ENCODE peak calls at places on chromosomes 16 and 17, in seven cellular contexts. One of them, this sample, is unnamed.

GRCh38 chr16:104355-104754 is 26.3 kb downstream of the MPG start:
- DNase-seq in neuronal stem cell: no peak
- DNase-seq in IMR-90: no peak
- DNase-seq in H9: no peak
- DNase-seq in mesenchymal stem cell: no peak
- DNase-seq in trophoblast cell: no peak
- DNase-seq in H1: no peak
- DNase-seq in this sample: no peak

GRCh38 chr17:9644910-9645751 is at the start of gene USP43:
- DNase-seq in mesenchymal stem cell: peak; percentile 50
- DNase-seq in trophoblast cell: peak; percentile 90
- DNase-seq in IMR-90: no peak
- DNase-seq in H9: peak; percentile 90
- DNase-seq in H1: no peak
- DNase-seq in neuronal stem cell: peak; percentile 8
- DNase-seq in this sample: peak; percentile 81

GRCh38 chr16:7313170-7313569 is 19.5 kb upstream of the RBFOX1 start:
- DNase-seq in neuronal stem cell: no peak
- DNase-seq in H1: no peak
- DNase-seq in H9: no peak
- DNase-seq in IMR-90: no peak
- DNase-seq in mesenchymal stem cell: no peak
- DNase-seq in trophoblast cell: peak; percentile 4
- DNase-seq in this sample: peak; percentile 59

GRCh38 chr16:82405696-82406095 is 221.1 kb upstream of the CDH13 start:
- DNase-seq in IMR-90: no peak
- DNase-seq in H9: no peak
- DNase-seq in mesenchymal stem cell: no peak
- DNase-seq in trophoblast cell: no peak
- DNase-seq in H1: no peak
- DNase-seq in neuronal stem cell: no peak
- DNase-seq in this sample: no peak

GRCh38 chr16:55042556-55043432 is 112.1 kb downstream of the IRX5 start:
- DNase-seq in neuronal stem cell: no peak
- DNase-seq in IMR-90: no peak
- DNase-seq in H1: no peak
- DNase-seq in mesenchymal stem cell: no peak
- DNase-seq in H9: peak; percentile 12
- DNase-seq in trophoblast cell: no peak
- DNase-seq in this sample: no peak

GRCh38 chr17:38864636-38865398 is 5.0 kb upstream of the LASP1 start:
- DNase-seq in H9: peak; percentile 74
- DNase-seq in H1: no peak
- DNase-seq in trophoblast cell: peak; percentile 50
- DNase-seq in mesenchymal stem cell: peak; percentile 68
- DNase-seq in IMR-90: peak; percentile 54
- DNase-seq in neuronal stem cell: no peak
- DNase-seq in this sample: peak; percentile 84

GRCh38 chr17:50210249-50211225 is 9.1 kb upstream of the COL1A1 start:
- DNase-seq in IMR-90: peak; percentile 99
- DNase-seq in neuronal stem cell: no peak
- DNase-seq in mesenchymal stem cell: peak; percentile 100
- DNase-seq in trophoblast cell: peak; percentile 13
- DNase-seq in H1: peak; percentile 81
- DNase-seq in H9: peak; percentile 94
- DNase-seq in this sample: peak; percentile 96

GRCh38 chr17:38871247-38871991 is 1.6 kb downstream of the LASP1 start:
- DNase-seq in H9: peak; percentile 75
- DNase-seq in mesenchymal stem cell: peak; percentile 85
- DNase-seq in H1: no peak
- DNase-seq in neuronal stem cell: no peak
- DNase-seq in trophoblast cell: peak; percentile 68
- DNase-seq in IMR-90: peak; percentile 80
- DNase-seq in this sample: peak; percentile 87

GRCh38 chr17:64662774-64663367 is 764 bp upstream of the SMURF2 start:
- DNase-seq in IMR-90: no peak
- DNase-seq in trophoblast cell: no peak
- DNase-seq in H9: peak; percentile 92
- DNase-seq in mesenchymal stem cell: no peak
- DNase-seq in H1: peak; percentile 41
- DNase-seq in neuronal stem cell: no peak
- DNase-seq in this sample: no peak

GRCh38 chr17:71633391-71633849 is 487.4 kb upstream of the SOX9 start:
- DNase-seq in H9: no peak
- DNase-seq in H1: no peak
- DNase-seq in mesenchymal stem cell: peak; percentile 74
- DNase-seq in trophoblast cell: peak; percentile 72
- DNase-seq in IMR-90: peak; percentile 92
- DNase-seq in neuronal stem cell: no peak
- DNase-seq in this sample: no peak

GRCh38 chr16:66026211-66026610 is 340.3 kb upstream of the CDH5 start:
- DNase-seq in IMR-90: no peak
- DNase-seq in trophoblast cell: no peak
- DNase-seq in H9: peak; percentile 70
- DNase-seq in neuronal stem cell: no peak
- DNase-seq in mesenchymal stem cell: no peak
- DNase-seq in H1: peak; percentile 31
- DNase-seq in this sample: peak; percentile 74

GRCh38 chr16:64311241-64311640 is 810.6 kb downstream of the CDH11 start:
- DNase-seq in H9: no peak
- DNase-seq in neuronal stem cell: no peak
- DNase-seq in IMR-90: no peak
- DNase-seq in H1: no peak
- DNase-seq in mesenchymal stem cell: no peak
- DNase-seq in trophoblast cell: no peak
- DNase-seq in this sample: no peak

GRCh38 chr16:48236286-48236685 is 7.8 kb upstream of the LONP2 start:
- DNase-seq in H9: no peak
- DNase-seq in H1: no peak
- DNase-seq in mesenchymal stem cell: no peak
- DNase-seq in IMR-90: no peak
- DNase-seq in trophoblast cell: no peak
- DNase-seq in neuronal stem cell: no peak
- DNase-seq in this sample: no peak

GRCh38 chr16:17343028-17343427 is 127.7 kb downstream of the XYLT1 start:
- DNase-seq in trophoblast cell: no peak
- DNase-seq in IMR-90: no peak
- DNase-seq in mesenchymal stem cell: no peak
- DNase-seq in H9: no peak
- DNase-seq in H1: no peak
- DNase-seq in neuronal stem cell: no peak
- DNase-seq in this sample: no peak

GRCh38 chr17:5931611-5932010 is 138.6 kb upstream of the WSCD1 start:
- DNase-seq in H9: no peak
- DNase-seq in trophoblast cell: no peak
- DNase-seq in neuronal stem cell: no peak
- DNase-seq in IMR-90: no peak
- DNase-seq in H1: no peak
- DNase-seq in mesenchymal stem cell: no peak
- DNase-seq in this sample: no peak

GRCh38 chr16:81243927-81244326 is 5.4 kb downstream of the BCO1 start:
- DNase-seq in mesenchymal stem cell: no peak
- DNase-seq in neuronal stem cell: no peak
- DNase-seq in H9: peak; percentile 58
- DNase-seq in IMR-90: no peak
- DNase-seq in trophoblast cell: no peak
- DNase-seq in H1: no peak
- DNase-seq in this sample: no peak

GRCh38 chr17:48483471-48484131 is 47.2 kb downstream of the HOXB1 start:
- DNase-seq in IMR-90: peak; percentile 100
- DNase-seq in neuronal stem cell: no peak
- DNase-seq in trophoblast cell: peak; percentile 25
- DNase-seq in H9: no peak
- DNase-seq in mesenchymal stem cell: peak; percentile 98
- DNase-seq in H1: no peak
- DNase-seq in this sample: peak; percentile 47

GRCh38 chr16:12147681-12148479 is 171.3 kb downstream of the SNX29 start:
- DNase-seq in IMR-90: no peak
- DNase-seq in trophoblast cell: no peak
- DNase-seq in H1: peak; percentile 21
- DNase-seq in H9: peak; percentile 67
- DNase-seq in mesenchymal stem cell: no peak
- DNase-seq in neuronal stem cell: peak; percentile 67
- DNase-seq in this sample: peak; percentile 60

GRCh38 chr17:40303009-40303657 is 5.8 kb upstream of the RARA start:
- DNase-seq in mesenchymal stem cell: peak; percentile 83
- DNase-seq in IMR-90: peak; percentile 82
- DNase-seq in neuronal stem cell: no peak
- DNase-seq in trophoblast cell: peak; percentile 86
- DNase-seq in H9: no peak
- DNase-seq in H1: no peak
- DNase-seq in this sample: peak; percentile 70

GRCh38 chr17:9343513-9343912 is 232.1 kb downstream of the STX8 start:
- DNase-seq in neuronal stem cell: no peak
- DNase-seq in IMR-90: peak; percentile 18
- DNase-seq in trophoblast cell: no peak
- DNase-seq in H9: peak; percentile 71
- DNase-seq in mesenchymal stem cell: peak; percentile 52
- DNase-seq in H1: no peak
- DNase-seq in this sample: peak; percentile 83

GRCh38 chr17:43986225-43986981 is 18.0 kb upstream of the NAGS start:
- DNase-seq in trophoblast cell: no peak
- DNase-seq in neuronal stem cell: no peak
- DNase-seq in H1: no peak
- DNase-seq in H9: no peak
- DNase-seq in IMR-90: no peak
- DNase-seq in mesenchymal stem cell: no peak
- DNase-seq in this sample: no peak

GRCh38 chr16:5916711-5917191 is 819.2 kb upstream of the EEF2KMT start:
- DNase-seq in trophoblast cell: no peak
- DNase-seq in IMR-90: no peak
- DNase-seq in H1: no peak
- DNase-seq in H9: no peak
- DNase-seq in neuronal stem cell: no peak
- DNase-seq in mesenchymal stem cell: no peak
- DNase-seq in this sample: peak; percentile 86

GRCh38 chr17:17024778-17025300 is 17.4 kb upstream of the MPRIP start:
- DNase-seq in H1: no peak
- DNase-seq in mesenchymal stem cell: no peak
- DNase-seq in neuronal stem cell: no peak
- DNase-seq in H9: no peak
- DNase-seq in IMR-90: no peak
- DNase-seq in trophoblast cell: no peak
- DNase-seq in this sample: no peak

GRCh38 chr17:917391-917811 is 62.2 kb downstream of the NXN start:
- DNase-seq in neuronal stem cell: no peak
- DNase-seq in mesenchymal stem cell: no peak
- DNase-seq in trophoblast cell: no peak
- DNase-seq in IMR-90: no peak
- DNase-seq in H9: no peak
- DNase-seq in H1: no peak
- DNase-seq in this sample: no peak

GRCh38 chr17:45722161-45722560 is 62.0 kb upstream of the CRHR1 start:
- DNase-seq in mesenchymal stem cell: peak; percentile 16
- DNase-seq in H9: peak; percentile 89
- DNase-seq in neuronal stem cell: no peak
- DNase-seq in H1: no peak
- DNase-seq in IMR-90: peak; percentile 5
- DNase-seq in trophoblast cell: peak; percentile 36
- DNase-seq in this sample: peak; percentile 78

GRCh38 chr16:81707411-81708321 is 71.4 kb upstream of the PLCG2 start:
- DNase-seq in trophoblast cell: no peak
- DNase-seq in H1: no peak
- DNase-seq in IMR-90: peak; percentile 73
- DNase-seq in H9: no peak
- DNase-seq in neuronal stem cell: no peak
- DNase-seq in mesenchymal stem cell: peak; percentile 66
- DNase-seq in this sample: no peak

GRCh38 chr17:77728022-77728671 is 230.4 kb upstream of the TNRC6C start:
- DNase-seq in H9: peak; percentile 50
- DNase-seq in IMR-90: no peak
- DNase-seq in neuronal stem cell: no peak
- DNase-seq in mesenchymal stem cell: no peak
- DNase-seq in H1: no peak
- DNase-seq in trophoblast cell: peak; percentile 16
- DNase-seq in this sample: peak; percentile 71

GRCh38 chr17:74920679-74921044 is 2.4 kb downstream of the USH1G start:
- DNase-seq in mesenchymal stem cell: no peak
- DNase-seq in H1: no peak
- DNase-seq in trophoblast cell: no peak
- DNase-seq in IMR-90: no peak
- DNase-seq in neuronal stem cell: no peak
- DNase-seq in H9: no peak
- DNase-seq in this sample: no peak
- H2BK5ac ChIP-seq in mesenchymal stem cell: no peak overlapping the region
- H2BK5ac ChIP-seq in H1: no peak overlapping the region
- H2BK5ac ChIP-seq in trophoblast cell: no peak overlapping the region
- H2BK5ac ChIP-seq in IMR-90: no peak overlapping the region
- H2BK5ac ChIP-seq in neuronal stem cell: peak overlapping the region; percentile 87
- H2BK5ac ChIP-seq in H9: no peak overlapping the region
- H2BK5ac ChIP-seq in this sample: no peak overlapping the region

GRCh38 chr17:21551081-21551881 is 141.0 kb upstream of the KCNJ18 start:
- DNase-seq in neuronal stem cell: peak; percentile 54
- DNase-seq in H9: no peak
- DNase-seq in mesenchymal stem cell: peak; percentile 79
- DNase-seq in IMR-90: peak; percentile 89
- DNase-seq in H1: no peak
- DNase-seq in trophoblast cell: peak; percentile 79
- DNase-seq in this sample: peak; percentile 70
- H2AK5ac ChIP-seq in neuronal stem cell: no peak overlapping the region
- H2AK5ac ChIP-seq in H9: no peak overlapping the region
- H2AK5ac ChIP-seq in mesenchymal stem cell: no peak overlapping the region
- H2AK5ac ChIP-seq in IMR-90: no peak overlapping the region
- H2AK5ac ChIP-seq in H1: no peak overlapping the region
- H2AK5ac ChIP-seq in trophoblast cell: no peak overlapping the region
- H2AK5ac ChIP-seq in this sample: no peak overlapping the region

GRCh38 chr16:75225092-75225491 is 6.3 kb downstream of the CTRB1 start:
- DNase-seq in IMR-90: peak; percentile 26
- DNase-seq in neuronal stem cell: no peak
- DNase-seq in trophoblast cell: no peak
- DNase-seq in H1: no peak
- DNase-seq in mesenchymal stem cell: peak; percentile 48
- DNase-seq in H9: no peak
- DNase-seq in this sample: no peak
- H4K8ac ChIP-seq in IMR-90: no peak overlapping the region
- H4K8ac ChIP-seq in neuronal stem cell: no peak overlapping the region
- H4K8ac ChIP-seq in trophoblast cell: no peak overlapping the region
- H4K8ac ChIP-seq in H1: no peak overlapping the region
- H4K8ac ChIP-seq in mesenchymal stem cell: no peak overlapping the region
- H4K8ac ChIP-seq in H9: no peak overlapping the region
- H4K8ac ChIP-seq in this sample: no peak overlapping the region

GRCh38 chr17:13367154-13367553 is 234.6 kb downstream of the HS3ST3A1 start:
- DNase-seq in neuronal stem cell: no peak
- DNase-seq in IMR-90: no peak
- DNase-seq in mesenchymal stem cell: no peak
- DNase-seq in H1: no peak
- DNase-seq in H9: no peak
- DNase-seq in trophoblast cell: no peak
- DNase-seq in this sample: no peak

GRCh38 chr17:13359774-13360173 is 242.0 kb downstream of the HS3ST3A1 start:
- DNase-seq in trophoblast cell: no peak
- DNase-seq in H1: no peak
- DNase-seq in mesenchymal stem cell: peak; percentile 8
- DNase-seq in IMR-90: no peak
- DNase-seq in neuronal stem cell: no peak
- DNase-seq in H9: no peak
- DNase-seq in this sample: no peak

GRCh38 chr17:13365331-13365730 is 236.4 kb downstream of the HS3ST3A1 start:
- DNase-seq in IMR-90: peak; percentile 74
- DNase-seq in H1: no peak
- DNase-seq in neuronal stem cell: no peak
- DNase-seq in mesenchymal stem cell: no peak
- DNase-seq in H9: no peak
- DNase-seq in trophoblast cell: no peak
- DNase-seq in this sample: no peak

GRCh38 chr17:13362341-13363122 is 239.2 kb downstream of the HS3ST3A1 start:
- DNase-seq in H9: no peak
- DNase-seq in neuronal stem cell: no peak
- DNase-seq in H1: no peak
- DNase-seq in trophoblast cell: no peak
- DNase-seq in mesenchymal stem cell: peak; percentile 22
- DNase-seq in IMR-90: peak; percentile 91
- DNase-seq in this sample: peak; percentile 25
- H2BK5ac ChIP-seq in H9: no peak overlapping the region
- H2BK5ac ChIP-seq in neuronal stem cell: no peak overlapping the region
- H2BK5ac ChIP-seq in H1: no peak overlapping the region
- H2BK5ac ChIP-seq in trophoblast cell: no peak overlapping the region
- H2BK5ac ChIP-seq in mesenchymal stem cell: no peak overlapping the region
- H2BK5ac ChIP-seq in IMR-90: peak overlapping the region; percentile 89
- H2BK5ac ChIP-seq in this sample: no peak overlapping the region